ENCODE peak calls at places on chromosomes 13 and 19, in nine cellular contexts. D, T, L, U, F, G, I, E and V are unnamed samples.

GRCh38 chr19:3112375-3113099 is 18.4 kb downstream of the GNA11 start:
- DNase-seq in E (no peak), D (peak; percentile 15), F (no peak), T (no peak), G (no peak), I (no peak), L (no peak), U (no peak), V (no peak)

GRCh38 chr19:21593934-21594844 is 88.8 kb downstream of the ZNF429 start:
- DNase-seq in F (no peak), U (no peak), G (no peak), I (no peak), L (no peak), T (no peak), D (no peak), E (no peak), V (no peak)

GRCh38 chr19:16325671-16326400 is 1.2 kb downstream of the KLF2 start:
- DNase-seq in I (peak; percentile 38), F (no peak), L (no peak), U (peak; percentile 79), T (peak; percentile 55), G (peak; percentile 63), E (no peak), D (no peak), V (peak; percentile 52)

GRCh38 chr19:52196256-52196967 is 6.6 kb downstream of the PPP2R1A start:
- DNase-seq in G (no peak), T (no peak), L (no peak), D (no peak), F (no peak), U (no peak), E (no peak), I (no peak), V (no peak)

GRCh38 chr13:93235258-93236015 is 8.8 kb downstream of the GPC6 start:
- DNase-seq in E (no peak), T (no peak), L (no peak), U (no peak), I (no peak), D (no peak), G (peak; percentile 51), F (no peak), V (no peak)

GRCh38 chr19:40314646-40315045 is 29.5 kb upstream of the AKT2 start:
- DNase-seq in F (no peak), I (no peak), T (no peak), U (no peak), L (no peak), E (no peak), D (no peak), G (no peak), V (no peak)

GRCh38 chr13:48231080-48231479 is 1.9 kb upstream of the ITM2B start:
- DNase-seq in L (no peak), U (no peak), I (no peak), D (no peak), E (no peak), G (peak; percentile 91), T (no peak), F (no peak), V (no peak)

GRCh38 chr13:32955881-32956594 is 60.2 kb upstream of the KL start:
- DNase-seq in F (no peak), G (no peak), T (no peak), I (no peak), L (no peak), U (no peak), E (no peak), D (no peak), V (no peak)

GRCh38 chr13:112727581-112727980 is 37.7 kb downstream of the ATP11A start:
- DNase-seq in E (no peak), D (no peak), L (no peak), G (no peak), I (no peak), T (no peak), F (no peak), U (no peak), V (no peak)

GRCh38 chr19:21508198-21508597 is 2.8 kb downstream of the ZNF429 start:
- DNase-seq in T (no peak), E (no peak), D (no peak), G (no peak), U (no peak), I (no peak), L (no peak), F (no peak), V (no peak)

GRCh38 chr13:77752512-77753069 is 55.1 kb downstream of the SLAIN1 start:
- DNase-seq in L (no peak), D (no peak), G (no peak), E (no peak), I (no peak), T (no peak), F (no peak), U (no peak), V (no peak)

GRCh38 chr19:38683393-38684077 is 36.1 kb downstream of the ACTN4 start:
- DNase-seq in F (no peak), L (peak; percentile 100), G (peak; percentile 87), U (peak; percentile 81), D (peak; percentile 46), E (peak; percentile 95), I (peak; percentile 68), T (no peak), V (no peak)

GRCh38 chr19:2578391-2578826 is 102.5 kb downstream of the GADD45B start:
- DNase-seq in E (no peak), L (no peak), I (no peak), U (peak; percentile 50), T (no peak), D (no peak), G (peak; percentile 80), F (no peak), V (no peak)

GRCh38 chr19:8456064-8456463 is 11.3 kb downstream of the HNRNPM start:
- DNase-seq in D (peak; percentile 44), G (no peak), T (no peak), L (no peak), F (no peak), E (no peak), I (no peak), U (peak; percentile 46), V (no peak)
- TF ChIP-seq CTCF in D (peak; percentile 42), G (peak; percentile 33), T (no peak), L (peak; percentile 38), F (peak; percentile 6), E (no peak), I (peak; percentile 30), U (no peak), V (no peak)

DNA sequence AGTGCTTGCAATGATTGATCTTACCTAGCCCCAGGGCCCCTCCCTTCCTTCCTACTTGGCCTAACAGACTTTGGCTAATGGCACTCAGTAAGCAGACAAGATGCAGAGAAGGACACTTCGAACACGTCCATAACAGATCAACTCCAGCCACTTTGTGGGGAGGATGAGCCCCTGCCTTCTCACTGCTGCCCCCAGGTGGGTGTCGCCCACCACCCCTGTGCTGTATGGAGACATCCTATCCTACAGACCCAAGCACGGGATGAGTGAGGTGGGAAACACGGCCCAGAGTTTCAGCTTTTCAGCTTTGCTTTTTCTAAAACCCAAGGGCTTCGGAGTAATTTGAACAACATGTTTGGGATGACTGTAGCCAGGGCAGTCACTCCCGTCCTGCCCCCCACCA is 5.5 kb downstream of the SLC7A1 start:
- DNase-seq in D (peak; percentile 51), F (no peak), E (no peak), T (no peak), U (peak; percentile 57), I (no peak), L (no peak), G (no peak), V (no peak)
- TF ChIP-seq CTCF in D (peak; percentile 48), F (no peak), E (no peak), T (no peak), U (no peak), I (peak; percentile 19), L (no peak), G (no peak), V (peak; percentile 19)

DNA sequence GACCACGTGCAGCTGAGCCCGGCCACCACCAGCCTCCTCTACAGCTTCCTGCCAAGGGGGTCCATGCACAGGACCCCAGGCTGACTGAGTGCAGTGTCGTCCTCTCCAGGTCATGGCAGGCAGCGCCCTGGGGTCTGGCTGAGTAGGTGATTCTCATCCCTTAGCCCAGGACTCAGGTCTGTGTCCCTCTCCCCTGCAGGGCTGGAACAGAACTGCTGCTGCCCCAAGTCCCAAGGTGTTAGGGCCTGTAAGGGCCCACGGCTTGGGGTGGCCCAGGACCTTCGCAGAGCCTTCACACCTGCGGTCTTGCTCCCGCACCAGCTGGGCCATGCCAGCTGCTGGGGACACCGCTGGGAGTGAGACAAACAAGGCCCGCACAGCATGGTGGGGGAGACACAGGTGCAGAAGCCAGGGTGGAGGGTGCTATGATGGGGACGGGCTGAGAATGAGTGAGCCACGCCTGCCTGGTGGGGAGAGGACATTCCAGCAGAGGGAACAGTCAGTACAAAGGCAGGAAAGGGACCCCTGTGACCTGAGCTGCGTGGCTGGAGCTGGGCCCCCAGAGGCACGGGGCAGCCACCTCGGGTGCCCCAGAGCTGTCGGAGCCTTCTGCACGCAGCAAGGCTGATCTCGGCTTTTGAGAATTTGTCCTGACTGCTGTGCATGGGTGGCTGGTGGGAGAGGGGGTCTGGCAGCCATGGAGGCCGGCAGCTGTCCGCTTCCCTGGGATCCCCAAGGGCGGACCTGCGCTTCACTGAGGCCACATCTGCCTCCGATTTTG is 11.9 kb downstream of the PLEKHF1 start:
- DNase-seq in T (no peak), U (no peak), F (no peak), G (no peak), E (no peak), I (no peak), D (no peak), L (no peak), V (no peak)
- TF ChIP-seq CTCF in T (no peak), U (no peak), F (no peak), G (no peak), E (no peak), I (peak; percentile 11), D (no peak), L (no peak), V (no peak)

GRCh38 chr19:4389064-4389375 is 11.3 kb downstream of the SH3GL1 start:
- DNase-seq in I (no peak), D (no peak), F (no peak), T (no peak), L (no peak), G (no peak), U (no peak), E (no peak), V (no peak)

GRCh38 chr19:4390017-4390861 is 10.1 kb downstream of the SH3GL1 start:
- DNase-seq in L (peak; percentile 33), D (no peak), E (no peak), I (no peak), F (no peak), G (peak; percentile 78), T (no peak), U (peak; percentile 56), V (no peak)

GRCh38 chr19:4390862-4391693 is 9.3 kb downstream of the SH3GL1 start:
- DNase-seq in T (no peak), E (no peak), F (no peak), D (no peak), L (peak; percentile 58), G (peak; percentile 18), I (no peak), U (no peak), V (no peak)

GRCh38 chr19:4388171-4389063 is 11.9 kb downstream of the SH3GL1 start:
- DNase-seq in F (no peak), I (no peak), T (no peak), E (no peak), U (no peak), G (no peak), L (no peak), D (no peak), V (no peak)

DNA sequence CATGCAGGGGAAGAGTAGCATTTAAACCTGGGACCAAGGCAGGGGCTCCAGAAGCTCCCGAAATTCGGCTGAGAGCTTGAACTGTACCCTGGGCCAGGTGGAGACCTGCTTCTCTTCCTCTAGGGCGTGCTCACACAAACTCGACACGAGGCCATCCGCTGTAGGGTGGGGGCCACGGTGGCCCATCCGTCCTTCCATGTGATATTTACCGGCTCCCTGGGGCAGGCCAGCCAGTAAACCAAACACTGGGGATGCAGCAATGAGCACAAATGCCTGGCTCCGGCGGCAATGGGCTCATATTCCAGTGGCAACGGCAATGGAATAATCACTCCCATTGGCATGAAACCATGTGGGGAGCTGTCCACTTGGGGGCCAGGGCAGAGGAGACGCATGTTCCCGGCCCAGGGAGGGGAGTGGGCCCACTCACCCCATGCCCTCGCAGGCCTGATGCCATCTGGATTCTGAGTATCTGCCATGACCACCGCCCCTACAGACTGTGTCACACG is 10.8 kb downstream of the SH3GL1 start:
- DNase-seq in L (no peak), D (no peak), U (no peak), G (no peak), E (no peak), T (no peak), I (no peak), F (no peak), V (no peak)
- TF ChIP-seq CTCF in L (no peak), D (no peak), U (no peak), G (no peak), E (no peak), T (no peak), I (no peak), F (no peak), V (no peak)